ENCODE peak calls at places on chromosomes 1 and 21, in eight cellular contexts. J is fibroblast of lung, D is lower lobe of right lung, C is heart left ventricle, X is cardiac muscle cell, W is breast epithelium, Q is heart right ventricle, A is H1. I is an unnamed sample.

GRCh38 chr1:72282271-72282656 is at the start of gene NEGR1:
- DNase-seq in J (peak; percentile 74), D (peak; percentile 60), C (peak; percentile 64), X (peak; percentile 61), W (peak; percentile 21), Q (peak; percentile 40), A (peak; percentile 61), I (no peak)

GRCh38 chr1:31745071-31745897 is 18.9 kb downstream of the ADGRB2 start:
- DNase-seq in J (no peak), D (no peak), C (peak; percentile 69), X (peak; percentile 83), W (peak; percentile 38), Q (peak; percentile 59), A (peak; percentile 88), I (no peak)

GRCh38 chr1:195934839-195935557 is 673.2 kb downstream of the KCNT2 start:
- DNase-seq in J (no peak), D (no peak), C (no peak), X (no peak), W (no peak), Q (no peak), A (no peak), I (no peak)

GRCh38 chr1:56313560-56313959 is 265.8 kb downstream of the PLPP3 start:
- DNase-seq in J (no peak), D (no peak), C (no peak), X (no peak), W (no peak), Q (no peak), A (no peak), I (no peak)

GRCh38 chr1:88560614-88561013 is 123.5 kb upstream of the PKN2 start:
- DNase-seq in J (no peak), D (no peak), C (no peak), X (no peak), W (no peak), Q (no peak), A (no peak), I (no peak)

GRCh38 chr1:228022571-228023293 is 15.9 kb downstream of the WNT3A start:
- DNase-seq in J (no peak), D (peak; percentile 32), C (no peak), X (no peak), W (no peak), Q (no peak), A (no peak), I (no peak)

GRCh38 chr1:45359882-45360513 is 19.8 kb upstream of the MUTYH start:
- DNase-seq in J (peak; percentile 51), D (no peak), C (peak; percentile 60), X (peak; percentile 74), W (peak; percentile 69), Q (peak; percentile 80), A (no peak), I (no peak)

GRCh38 chr1:181936269-181936668 is 125.2 kb downstream of the ZNF648 start:
- DNase-seq in J (no peak), D (no peak), C (no peak), X (no peak), W (no peak), Q (no peak), A (no peak), I (no peak)

GRCh38 chr1:31818204-31818603 is 2.4 kb upstream of the SPOCD1 start:
- DNase-seq in J (no peak), D (no peak), C (no peak), X (no peak), W (no peak), Q (no peak), A (no peak), I (no peak)

GRCh38 chr1:21293537-21294265 is 3.4 kb upstream of the ECE1 start:
- DNase-seq in J (no peak), D (no peak), C (no peak), X (no peak), W (no peak), Q (no peak), A (no peak), I (no peak)

GRCh38 chr1:224589006-224589405 is 27.1 kb upstream of the CNIH3 start:
- DNase-seq in J (peak; percentile 76), D (no peak), C (no peak), X (no peak), W (no peak), Q (no peak), A (no peak), I (peak; percentile 19)

GRCh38 chr1:226882187-226882586 is 11.8 kb downstream of the PSEN2 start:
- DNase-seq in J (no peak), D (no peak), C (no peak), X (no peak), W (no peak), Q (no peak), A (no peak), I (peak; percentile 83)

GRCh38 chr1:226884966-226885820 is 14.8 kb downstream of the PSEN2 start:
- DNase-seq in J (no peak), D (no peak), C (no peak), X (no peak), W (no peak), Q (no peak), A (no peak), I (no peak)

GRCh38 chr1:226882631-226883409 is 12.4 kb downstream of the PSEN2 start:
- DNase-seq in J (peak; percentile 57), D (no peak), C (no peak), X (no peak), W (no peak), Q (no peak), A (no peak), I (no peak)

GRCh38 chr1:226883630-226884029 is 13.2 kb downstream of the PSEN2 start:
- DNase-seq in J (no peak), D (no peak), C (no peak), X (no peak), W (no peak), Q (no peak), A (no peak), I (no peak)

DNA sequence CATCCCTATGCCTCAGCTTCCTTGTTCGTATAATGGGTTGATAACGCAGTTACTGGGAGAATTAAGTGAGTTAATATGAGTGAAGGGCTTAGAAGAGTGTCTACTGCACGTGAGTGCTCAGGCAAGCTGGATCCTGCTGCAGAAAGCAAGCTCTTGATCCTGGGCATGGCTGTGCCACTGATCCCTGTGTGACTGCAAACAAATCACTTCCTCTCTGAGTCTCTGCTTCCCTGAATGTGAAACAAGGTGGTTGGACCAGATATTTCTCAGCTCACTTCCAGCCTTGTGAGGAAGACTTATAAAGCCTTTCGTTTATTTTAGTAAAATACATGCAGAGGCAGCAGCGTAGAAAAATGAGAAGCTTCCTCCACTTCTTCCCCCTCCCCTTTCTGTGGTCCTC is 13.7 kb downstream of the PSEN2 start:
- DNase-seq in J (no peak), D (no peak), C (no peak), X (no peak), W (no peak), Q (no peak), A (no peak), I (no peak)
- H3K4me1 ChIP-seq in J (peaks cover 14% of the 10 kb centered on the region), D (peaks cover 42% of the 10 kb centered on the region), C (peaks cover 21% of the 10 kb centered on the region), X (peaks cover 3% of the 10 kb centered on the region), W (no peaks in the 10 kb centered on the region), Q (peaks cover 23% of the 10 kb centered on the region), A (no peaks in the 10 kb centered on the region), I (peaks cover 31% of the 10 kb centered on the region)

GRCh38 chr21:25292396-25292795 is 314.9 kb downstream of the MRPL39 start:
- DNase-seq in J (no peak), D (no peak), C (no peak), X (no peak), W (no peak), Q (no peak), A (no peak), I (no peak)

GRCh38 chr21:25300632-25301031 is 306.6 kb downstream of the MRPL39 start:
- DNase-seq in J (no peak), D (no peak), C (no peak), X (no peak), W (no peak), Q (no peak), A (no peak), I (no peak)

GRCh38 chr21:25296239-25296638 is 311.0 kb downstream of the MRPL39 start:
- DNase-seq in J (no peak), D (peak; percentile 54), C (no peak), X (no peak), W (no peak), Q (no peak), A (no peak), I (no peak)

GRCh38 chr21:25298512-25299491 is 308.5 kb downstream of the MRPL39 start:
- DNase-seq in J (peak; percentile 37), D (no peak), C (no peak), X (no peak), W (no peak), Q (no peak), A (no peak), I (no peak)

DNA sequence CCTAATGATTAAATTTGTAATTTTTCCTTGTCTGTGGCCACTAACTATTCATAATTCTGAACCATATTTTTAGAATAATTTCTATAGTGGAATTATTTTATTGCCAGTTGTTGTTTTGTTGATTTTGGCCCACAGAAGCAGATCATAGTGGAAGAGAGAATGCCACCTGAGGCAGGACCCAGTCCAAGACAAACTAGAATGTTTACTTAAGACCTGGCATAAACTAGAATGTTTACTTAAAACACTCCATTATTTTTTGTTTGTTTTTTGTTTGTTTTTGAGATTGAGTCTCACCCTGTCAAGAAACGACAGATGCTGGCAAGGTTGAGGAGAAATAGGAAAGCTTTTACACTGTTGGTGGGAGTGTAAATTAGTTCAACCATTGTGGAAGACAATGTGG is 310.2 kb downstream of the MRPL39 start:
- DNase-seq in J (no peak), D (no peak), C (no peak), X (no peak), W (no peak), Q (no peak), A (no peak), I (no peak)
- H3K27me3 ChIP-seq in J (no peaks in the 10 kb centered on the region), D (no peaks in the 10 kb centered on the region), C (no peaks in the 10 kb centered on the region), X (no peaks in the 10 kb centered on the region), W (no peaks in the 10 kb centered on the region), Q (no peaks in the 10 kb centered on the region), A (peaks cover 1% of the 10 kb centered on the region), I (no peaks in the 10 kb centered on the region)

GRCh38 chr1:17437260-17438175 is 2.0 kb downstream of the RCC2 start:
- DNase-seq in J (peak; percentile 42), D (peak; percentile 53), C (peak; percentile 36), X (peak; percentile 78), W (no peak), Q (peak; percentile 21), A (peak; percentile 70), I (no peak)

GRCh38 chr1:17438176-17438976 is 1.1 kb downstream of the RCC2 start:
- DNase-seq in J (peak; percentile 59), D (peak; percentile 85), C (peak; percentile 77), X (peak; percentile 77), W (peak; percentile 41), Q (peak; percentile 67), A (peak; percentile 77), I (no peak)

GRCh38 chr1:17438977-17439249 is 564 bp downstream of the RCC2 start:
- DNase-seq in J (no peak), D (no peak), C (no peak), X (no peak), W (no peak), Q (no peak), A (no peak), I (no peak)

GRCh38 chr1:17434591-17434990 is 4.9 kb downstream of the RCC2 start:
- DNase-seq in J (no peak), D (no peak), C (no peak), X (no peak), W (no peak), Q (no peak), A (no peak), I (no peak)

GRCh38 chr1:17436380-17437174 is 2.9 kb downstream of the RCC2 start:
- DNase-seq in J (no peak), D (no peak), C (no peak), X (no peak), W (no peak), Q (no peak), A (no peak), I (no peak)
- H3K4me1 ChIP-seq in J (peaks cover 4% of the 10 kb centered on the region), D (peaks cover 35% of the 10 kb centered on the region), C (peaks cover 11% of the 10 kb centered on the region), X (peaks cover 12% of the 10 kb centered on the region), W (no peaks in the 10 kb centered on the region), Q (peaks cover 9% of the 10 kb centered on the region), A (peaks cover 42% of the 10 kb centered on the region), I (peaks cover 27% of the 10 kb centered on the region)

GRCh38 chr21:33668620-33669019 is 26.3 kb downstream of the ITSN1 start:
- DNase-seq in J (no peak), D (no peak), C (no peak), X (no peak), W (no peak), Q (no peak), A (no peak), I (no peak)
- H3K27me3 ChIP-seq in J (no peaks in the 10 kb centered on the region), D (no peaks in the 10 kb centered on the region), C (no peaks in the 10 kb centered on the region), X (no peaks in the 10 kb centered on the region), W (no peaks in the 10 kb centered on the region), Q (no peaks in the 10 kb centered on the region), A (no peaks in the 10 kb centered on the region), I (no peaks in the 10 kb centered on the region)

I was measured in vagina.